ENCODE peak calls at places on chromosomes 12 and 14, in ten cellular contexts. P is activated CD8-positive, alpha-beta memory T cell treated with anti-CD3 and anti-CD28 coated beads, Interleukin-2, amount 50 U/mL, for 4 hours; M is adipocyte; C is epithelial cell of prostate; F is upper lobe of right lung; O is B cell; I is naive B cell; K is sciatic nerve; B is adrenal gland; V is stimulated activated CD4-positive, alpha-beta T cell treated with anti-CD3 and anti-CD28 coated beads, Interleukin-15, amount 100 ng/mL, for 24 hours. U is an unnamed sample.

GRCh38 chr12:73726881-73727280 is 810.8 kb upstream of the ATXN7L3B start:
- DNase-seq in B (no peak), I (no peak), P (no peak), F (no peak), K (no peak), V (no peak), C (no peak), O (no peak), M (no peak), U (no peak)

GRCh38 chr14:64758711-64759554 is 54.7 kb downstream of the PLEKHG3 start:
- DNase-seq in P (no peak), B (no peak), F (no peak), I (no peak), O (no peak), K (no peak), C (peak; percentile 90), V (no peak), M (peak; percentile 87), U (no peak)

GRCh38 chr14:86038401-86038985 is 508.5 kb downstream of the FLRT2 start:
- DNase-seq in P (peak; percentile 27), O (peak; percentile 34), F (peak; percentile 65), M (peak; percentile 71), K (no peak), B (peak; percentile 26), C (peak; percentile 14), I (peak; percentile 6), V (peak; percentile 47), U (peak; percentile 49)

GRCh38 chr12:26938660-26939185 is 453 bp downstream of the FGFR1OP2 start:
- DNase-seq in C (no peak), M (peak; percentile 70), V (no peak), F (no peak), O (no peak), P (no peak), K (no peak), I (no peak), B (no peak), U (peak; percentile 44)

GRCh38 chr12:26193539-26193938 is 1.8 kb upstream of the SSPN start:
- DNase-seq in I (no peak), F (no peak), K (no peak), C (no peak), O (no peak), M (no peak), B (no peak), P (no peak), V (no peak), U (no peak)

GRCh38 chr12:28222959-28223662 is 32.9 kb downstream of the CCDC91 start:
- DNase-seq in P (peak; percentile 14), F (no peak), I (peak; percentile 17), B (no peak), V (peak; percentile 18), K (no peak), O (peak; percentile 15), C (no peak), M (no peak), U (peak; percentile 16)

GRCh38 chr12:93214523-93215289 is 163.0 kb upstream of the NUDT4 start:
- DNase-seq in B (no peak), O (no peak), K (no peak), C (no peak), P (no peak), I (no peak), V (no peak), F (no peak), M (no peak), U (no peak)

GRCh38 chr12:40105515-40106201 is at the start of gene SLC2A13:
- DNase-seq in F (peak; percentile 89), P (peak; percentile 76), M (peak; percentile 91), V (peak; percentile 75), B (peak; percentile 86), O (peak; percentile 93), C (no peak), I (peak; percentile 75), K (peak; percentile 88), U (peak; percentile 77)

GRCh38 chr12:109432842-109433304 is 44.2 kb downstream of the KCTD10 start:
- DNase-seq in K (peak; percentile 91), B (peak; percentile 80), C (peak; percentile 37), O (peak; percentile 77), V (peak; percentile 88), P (peak; percentile 76), M (peak; percentile 87), I (peak; percentile 45), F (peak; percentile 95), U (peak; percentile 87)

GRCh38 chr12:113002155-113002554 is 23.8 kb downstream of the OAS2 start:
- DNase-seq in I (no peak), B (no peak), V (no peak), F (no peak), M (no peak), C (no peak), O (no peak), P (no peak), K (no peak), U (no peak)

GRCh38 chr12:20374775-20375174 is 6.4 kb downstream of the PDE3A start:
- DNase-seq in O (no peak), M (no peak), P (no peak), K (no peak), B (no peak), I (no peak), V (no peak), F (no peak), C (no peak), U (no peak)

GRCh38 chr12:122785503-122785902 is 11.1 kb downstream of the CCDC62 start:
- DNase-seq in F (no peak), P (no peak), M (no peak), B (no peak), O (no peak), K (no peak), I (no peak), V (no peak), C (no peak), U (no peak)

GRCh38 chr12:17528394-17528793 is 561.6 kb downstream of the RERGL start:
- DNase-seq in C (no peak), M (no peak), O (no peak), I (no peak), B (no peak), K (no peak), P (no peak), V (no peak), F (no peak), U (no peak)

GRCh38 chr12:52351196-52352059 is 15.9 kb downstream of the KRT85 start:
- DNase-seq in C (no peak), P (peak; percentile 63), O (no peak), V (peak; percentile 27), B (no peak), M (no peak), I (no peak), F (no peak), K (peak; percentile 57), U (peak; percentile 58)

GRCh38 chr12:64627781-64628180 is 17.5 kb downstream of the RASSF3 start:
- DNase-seq in M (peak; percentile 71), I (no peak), B (no peak), V (no peak), O (no peak), P (no peak), F (no peak), K (no peak), C (no peak), U (no peak)

U was measured in activated CD4-positive, alpha-beta memory T cell treated with anti-CD3 and anti-CD28 coated beads for 36 hours.